ENCODE peak calls at places on chromosomes 3 and 15, in eight cellular contexts. N, P, W, A, X, M, O and G are unnamed samples.

GRCh38 chr3:6929918-6930317 is 69.0 kb downstream of the GRM7 start:
- DNase-seq in N (no peak), P (no peak), W (no peak), A (no peak), X (no peak), M (no peak), O (no peak), G (no peak)

GRCh38 chr15:71781179-71781964 is 29.0 kb upstream of the NR2E3 start:
- DNase-seq in N (no peak), P (no peak), W (no peak), A (no peak), X (peak; percentile 51), M (no peak), O (peak; percentile 38), G (no peak)

GRCh38 chr15:68730491-68731317 is 90.0 kb downstream of the ANP32A start:
- DNase-seq in N (peak; percentile 63), P (no peak), W (no peak), A (no peak), X (peak; percentile 39), M (peak; percentile 34), O (peak; percentile 70), G (no peak)

GRCh38 chr3:107760141-107760540 is 237.4 kb downstream of the BBX start:
- DNase-seq in N (no peak), P (no peak), W (no peak), A (no peak), X (no peak), M (no peak), O (no peak), G (no peak)

GRCh38 chr3:117036259-117036799 is 326.8 kb downstream of the TUSC7 start:
- DNase-seq in N (no peak), P (peak; percentile 69), W (no peak), A (peak; percentile 32), X (peak; percentile 88), M (no peak), O (peak; percentile 83), G (no peak)

GRCh38 chr3:72185549-72186484 is 400.9 kb upstream of the PROK2 start:
- DNase-seq in N (no peak), P (no peak), W (no peak), A (no peak), X (peak; percentile 80), M (no peak), O (peak; percentile 89), G (no peak)

GRCh38 chr15:33135355-33135781 is 59.1 kb downstream of the FMN1 start:
- DNase-seq in N (no peak), P (no peak), W (no peak), A (no peak), X (no peak), M (no peak), O (peak; percentile 43), G (no peak)

GRCh38 chr15:38017721-38018120 is 83.3 kb downstream of the TMCO5A start:
- DNase-seq in N (no peak), P (no peak), W (peak; percentile 69), A (no peak), X (no peak), M (no peak), O (no peak), G (no peak)

GRCh38 chr15:52379395-52380111 is 83.9 kb upstream of the MYO5C start:
- DNase-seq in N (no peak), P (no peak), W (no peak), A (no peak), X (no peak), M (no peak), O (no peak), G (no peak)

GRCh38 chr3:130671545-130671944 is 75.1 kb downstream of the PIK3R4 start:
- DNase-seq in N (no peak), P (no peak), W (no peak), A (no peak), X (no peak), M (no peak), O (peak; percentile 10), G (no peak)

GRCh38 chr3:112761062-112761638 is 85.5 kb downstream of the CD200R1L start:
- DNase-seq in N (no peak), P (no peak), W (no peak), A (no peak), X (peak; percentile 47), M (no peak), O (peak; percentile 69), G (no peak)

GRCh38 chr15:67815036-67815592 is 10.2 kb upstream of the SKOR1 start:
- DNase-seq in N (no peak), P (no peak), W (no peak), A (no peak), X (no peak), M (no peak), O (no peak), G (no peak)

GRCh38 chr15:89119489-89120478 is 31.5 kb downstream of the ABHD2 start:
- DNase-seq in N (no peak), P (peak; percentile 72), W (no peak), A (no peak), X (peak; percentile 95), M (peak; percentile 37), O (peak; percentile 63), G (no peak)

GRCh38 chr15:100021653-100022052 is 288.4 kb upstream of the LYSMD4 start:
- DNase-seq in N (no peak), P (no peak), W (no peak), A (no peak), X (no peak), M (no peak), O (no peak), G (no peak)

GRCh38 chr3:18222686-18223085 is 202.5 kb downstream of the SATB1 start:
- DNase-seq in N (no peak), P (no peak), W (no peak), A (no peak), X (no peak), M (no peak), O (no peak), G (no peak)

DNA sequence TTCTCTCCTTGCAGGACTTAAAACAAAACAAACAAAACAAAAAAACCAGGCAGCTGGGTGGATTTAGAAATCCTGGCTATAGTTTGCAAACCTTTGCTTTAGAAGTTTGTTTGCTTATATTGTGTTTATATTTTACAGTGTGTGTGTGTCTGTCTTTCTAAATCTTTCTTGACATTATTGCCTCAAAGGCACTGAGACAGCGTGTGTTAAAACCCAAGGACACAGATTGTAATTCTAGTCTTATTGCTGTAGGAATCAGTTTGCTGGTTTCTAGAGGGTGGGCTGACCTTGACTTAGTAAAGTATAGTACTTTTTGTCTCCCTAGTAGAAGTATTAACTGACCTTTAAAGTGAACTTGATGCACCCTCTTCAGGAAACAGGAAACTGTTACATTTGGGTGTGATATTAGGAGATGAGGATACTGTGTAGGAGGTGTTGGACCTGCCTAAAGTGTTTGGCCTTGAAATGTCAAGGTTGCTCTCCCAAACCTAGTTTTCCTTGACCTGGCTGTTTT is 71.0 kb downstream of the TCF12 start:
- DNase-seq in N (no peak), P (no peak), W (no peak), A (no peak), X (no peak), M (no peak), O (no peak), G (no peak)
- TF ChIP-seq CTCF in N (no peak), P (no peak), W (no peak), A (no peak), X (no peak), M (no peak), O (no peak), G (no peak)

GRCh38 chr3:139107424-139108252 is 62.9 kb upstream of the PRR23C start:
- DNase-seq in N (peak; percentile 17), P (no peak), W (peak; percentile 60), A (no peak), X (no peak), M (no peak), O (no peak), G (no peak)
- TF ChIP-seq CTCF in N (no peak), P (no peak), W (no peak), A (no peak), X (no peak), M (no peak), O (no peak), G (no peak)

DNA sequence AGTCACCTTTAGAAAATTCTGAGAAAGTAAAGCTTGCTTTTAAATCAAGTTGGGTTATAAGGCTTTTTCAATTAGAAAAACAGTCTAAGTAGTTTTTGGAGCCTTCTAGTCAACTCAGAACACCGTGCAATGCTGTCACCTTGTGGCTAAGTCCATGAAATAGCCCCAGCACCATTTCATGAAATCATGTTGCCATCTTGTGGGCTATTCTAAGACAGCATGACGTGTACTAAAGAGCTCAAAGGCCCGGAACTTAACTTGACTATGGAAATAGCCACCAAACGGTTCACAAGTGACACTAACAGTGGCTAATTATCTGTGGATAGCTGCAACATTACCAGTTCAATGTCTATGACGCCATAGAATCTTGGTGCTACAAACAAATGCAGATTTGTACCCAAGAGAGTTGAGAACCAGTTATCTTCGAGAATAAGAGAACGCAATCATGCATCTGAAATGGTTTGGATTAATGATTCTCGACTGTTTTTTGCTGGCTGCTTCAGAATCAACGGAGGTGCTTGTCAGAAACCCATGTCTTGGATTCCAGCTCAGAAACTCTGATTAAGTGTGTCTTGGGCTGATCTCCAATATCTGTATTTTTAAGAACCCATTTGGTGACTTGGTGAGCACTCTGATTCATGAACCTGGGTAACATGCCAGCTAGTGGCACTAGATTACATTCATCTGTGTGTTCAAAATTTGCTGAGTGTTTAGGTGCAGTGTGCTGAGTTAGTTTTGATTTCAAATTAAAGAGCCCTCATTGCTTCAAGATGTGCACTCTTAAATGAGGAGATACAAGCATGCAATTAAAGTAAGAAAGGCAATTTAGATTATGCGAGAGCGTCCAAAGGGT is 111.2 kb upstream of the MCTP2 start:
- DNase-seq in N (peak; percentile 67), P (peak; percentile 71), W (no peak), A (peak; percentile 29), X (peak; percentile 80), M (peak; percentile 69), O (peak; percentile 96), G (no peak)
- TF ChIP-seq CTCF in N (peak; percentile 99), P (peak; percentile 91), W (peak; percentile 87), A (peak; percentile 78), X (peak; percentile 96), M (peak; percentile 99), O (peak; percentile 94), G (peak; percentile 99)

GRCh38 chr3:184040010-184040409 is 8.5 kb downstream of the HTR3D start:
- DNase-seq in N (peak; percentile 63), P (no peak), W (no peak), A (no peak), X (peak; percentile 31), M (peak; percentile 11), O (peak; percentile 24), G (no peak)
- TF ChIP-seq CTCF in N (peak; percentile 67), P (peak; percentile 45), W (peak; percentile 27), A (no peak), X (peak; percentile 67), M (peak; percentile 22), O (peak; percentile 48), G (no peak)

DNA sequence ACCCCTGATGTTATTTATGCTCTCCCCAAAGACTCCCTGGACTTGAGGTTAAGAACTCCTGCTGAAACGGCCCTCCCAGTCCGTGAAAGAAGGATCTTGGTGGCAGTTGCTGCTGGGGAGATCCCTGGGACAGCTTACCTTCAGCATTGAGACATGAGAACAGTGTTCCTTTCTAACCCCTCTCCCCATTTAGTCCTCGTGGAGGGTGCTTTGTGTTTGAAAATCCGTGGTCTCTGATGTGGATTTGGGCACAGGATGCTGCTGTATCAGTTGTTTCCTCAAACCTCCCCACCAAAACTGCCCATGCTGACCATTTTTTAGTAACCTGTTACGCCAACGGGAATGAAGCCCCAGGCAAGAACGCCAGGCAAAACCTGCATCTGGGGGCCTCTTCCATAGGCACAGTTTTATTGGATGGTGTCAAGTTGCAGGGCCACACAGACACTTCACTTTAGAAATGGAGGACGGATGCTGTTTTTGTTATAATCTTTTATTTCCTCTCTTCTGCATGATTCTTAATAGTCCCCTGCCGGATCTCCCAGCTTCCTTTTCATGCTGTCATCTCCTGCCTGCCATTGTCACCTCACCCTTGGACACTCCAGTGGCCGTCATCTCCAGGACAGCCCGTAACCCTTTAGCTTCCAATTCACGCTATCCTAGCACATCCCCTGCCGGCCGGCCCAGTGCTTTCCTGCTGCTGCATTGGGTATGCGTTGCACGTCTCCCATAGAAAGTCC is 31.7 kb upstream of the CEMIP start:
- DNase-seq in N (peak; percentile 34), P (no peak), W (no peak), A (no peak), X (no peak), M (no peak), O (no peak), G (no peak)
- TF ChIP-seq CTCF in N (peak; percentile 41), P (no peak), W (no peak), A (no peak), X (peak; percentile 18), M (no peak), O (no peak), G (no peak)